ENCODE peak calls at places on chromosomes 7 and 10, in eight cellular contexts. K, R, L, E, C, Q, D and T are unnamed samples.

GRCh38 chr10:33365871-33366411 is 31.5 kb upstream of the NRP1 start:
- DNase-seq in K (no peak), E (no peak), C (no peak), Q (no peak), L (peak), D (no peak), R (no peak), T (no peak)

GRCh38 chr10:8130973-8131911 is 76.8 kb downstream of the GATA3 start:
- DNase-seq in C (no peak), E (no peak), L (peak), R (no peak), K (no peak), Q (no peak), D (no peak), T (no peak)

GRCh38 chr7:142542938-142543337 is 206.3 kb upstream of the PRSS1 start:
- DNase-seq in C (no peak), E (no peak), L (peak), D (no peak), K (no peak), Q (no peak), R (no peak), T (no peak)

GRCh38 chr10:944034-944831 is 12.7 kb upstream of the LARP4B start:
- DNase-seq in R (no peak), E (no peak), K (no peak), D (no peak), Q (no peak), L (peak), C (no peak), T (peak)

GRCh38 chr10:16612148-16612742 is 90.6 kb upstream of the C1QL3 start:
- DNase-seq in L (peak), R (no peak), D (no peak), K (peak), E (no peak), C (no peak), Q (no peak), T (no peak)

GRCh38 chr7:148919859-148920258 is 35.8 kb upstream of the EZH2 start:
- DNase-seq in R (no peak), L (no peak), D (no peak), Q (no peak), C (no peak), E (no peak), K (no peak), T (no peak)

GRCh38 chr7:103003004-103003403 is 71.6 kb downstream of the FBXL13 start:
- DNase-seq in Q (no peak), D (no peak), R (no peak), E (no peak), C (no peak), K (no peak), L (no peak), T (no peak)

GRCh38 chr7:150787321-150788281 is 12.6 kb downstream of the TMEM176B start:
- DNase-seq in E (no peak), Q (no peak), L (no peak), R (no peak), D (no peak), K (no peak), C (no peak), T (no peak)

GRCh38 chr7:9921326-9921725 is 1052.3 kb upstream of the PHF14 start:
- DNase-seq in E (no peak), R (no peak), D (no peak), Q (no peak), C (no peak), L (no peak), K (no peak), T (no peak)